ENCODE peak calls at places on chromosomes 4 and X, in ten cellular contexts. H, M, Y, V, Z, T, J, F, D and P are unnamed samples.

GRCh38 chr4:20428410-20429160 is 176.9 kb downstream of the SLIT2 start:
- DNase-seq in H (no peak), M (peak), Y (no peak), V (no peak), Z (no peak), T (no peak), J (no peak), F (peak), D (no peak), P (no peak)

GRCh38 chrX:69156638-69157037 is 8.6 kb downstream of the PJA1 start:
- DNase-seq in H (peak), M (no peak), Y (no peak), V (no peak), Z (no peak), T (no peak), J (peak), F (no peak), D (no peak), P (no peak)

GRCh38 chr4:87803421-87803820 is 4.1 kb downstream of the IBSP start:
- DNase-seq in H (no peak), M (no peak), Y (no peak), V (no peak), Z (no peak), T (no peak), J (no peak), F (no peak), D (no peak), P (no peak)

GRCh38 chr4:89306486-89307184 is 965 bp downstream of the GPRIN3 start:
- DNase-seq in H (no peak), M (peak), Y (no peak), V (no peak), Z (no peak), T (no peak), J (no peak), F (no peak), D (no peak), P (no peak)

GRCh38 chr4:1030559-1030958 is 19.1 kb downstream of the FGFRL1 start:
- DNase-seq in H (no peak), M (no peak), Y (no peak), V (no peak), Z (no peak), T (no peak), J (no peak), F (no peak), D (no peak), P (no peak)

GRCh38 chrX:11759461-11760311 is 1.6 kb downstream of the MSL3 start:
- DNase-seq in H (peak), M (peak), Y (peak), V (peak), Z (peak), T (peak), J (peak), F (peak), D (peak), P (peak)

GRCh38 chr4:80309301-80310004 is 26.1 kb upstream of the CFAP299 start:
- DNase-seq in H (no peak), M (no peak), Y (no peak), V (no peak), Z (no peak), T (no peak), J (no peak), F (peak), D (no peak), P (peak)

GRCh38 chr4:37243722-37244582 is 591 bp upstream of the NWD2 start:
- DNase-seq in H (peak), M (no peak), Y (no peak), V (no peak), Z (no peak), T (no peak), J (no peak), F (no peak), D (no peak), P (no peak)

GRCh38 chr4:76729460-76729859 is 168.5 kb downstream of the SOWAHB start:
- DNase-seq in H (no peak), M (no peak), Y (no peak), V (no peak), Z (no peak), T (no peak), J (no peak), F (no peak), D (no peak), P (no peak)

GRCh38 chrX:130523460-130524394 is 121.9 kb downstream of the RBMX2 start:
- DNase-seq in H (peak), M (peak), Y (peak), V (peak), Z (peak), T (peak), J (peak), F (peak), D (no peak), P (no peak)

GRCh38 chr4:21211836-21212235 is 511.6 kb downstream of the PACRGL start:
- DNase-seq in H (no peak), M (no peak), Y (no peak), V (no peak), Z (no peak), T (no peak), J (no peak), F (no peak), D (no peak), P (no peak)

DNA sequence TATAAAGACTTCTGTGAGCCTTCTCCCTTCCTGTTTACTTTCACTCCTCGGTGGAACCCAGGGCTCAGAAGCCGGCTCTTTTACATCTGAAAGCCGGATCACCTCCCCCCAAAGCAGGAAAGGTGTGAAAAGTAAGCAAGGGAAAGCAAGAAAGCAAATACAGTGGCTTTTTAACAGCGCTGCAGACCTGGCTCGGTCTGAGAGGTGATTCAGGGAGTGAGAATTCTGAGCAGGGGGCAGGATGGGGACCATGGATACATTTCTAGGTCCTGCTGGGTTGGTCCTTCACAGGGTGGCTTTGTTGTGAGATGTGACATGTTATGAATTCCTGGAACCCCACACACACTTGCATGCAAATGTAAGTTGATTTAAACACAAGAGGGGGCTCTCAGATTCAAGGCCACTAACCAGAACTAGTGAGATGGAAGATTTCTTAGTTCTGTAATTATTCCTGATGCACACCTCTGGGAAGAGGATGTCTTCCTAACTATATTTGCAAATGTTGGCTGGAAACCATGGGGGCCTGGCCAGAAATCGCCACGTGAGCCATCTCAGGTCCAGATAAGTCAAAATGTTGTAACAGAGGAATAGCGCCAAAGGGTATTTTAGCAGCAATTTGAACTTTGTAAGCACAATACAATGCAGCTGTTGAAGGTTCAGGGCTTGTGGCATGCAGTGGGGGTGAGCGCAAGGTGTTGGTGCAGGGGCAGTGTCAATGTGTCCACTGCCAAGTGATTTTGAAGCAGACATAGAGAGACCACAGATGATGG is 670.1 kb upstream of the LCORL start:
- DNase-seq in H (peak), M (no peak), Y (no peak), V (no peak), Z (no peak), T (no peak), J (no peak), F (no peak), D (no peak), P (no peak)
- TF ChIP-seq CTCF in H (no peak), M (no peak), Y (no peak), V (no peak), Z (no peak), T (no peak), J (no peak), F (no peak), D (no peak), P (peak)

DNA sequence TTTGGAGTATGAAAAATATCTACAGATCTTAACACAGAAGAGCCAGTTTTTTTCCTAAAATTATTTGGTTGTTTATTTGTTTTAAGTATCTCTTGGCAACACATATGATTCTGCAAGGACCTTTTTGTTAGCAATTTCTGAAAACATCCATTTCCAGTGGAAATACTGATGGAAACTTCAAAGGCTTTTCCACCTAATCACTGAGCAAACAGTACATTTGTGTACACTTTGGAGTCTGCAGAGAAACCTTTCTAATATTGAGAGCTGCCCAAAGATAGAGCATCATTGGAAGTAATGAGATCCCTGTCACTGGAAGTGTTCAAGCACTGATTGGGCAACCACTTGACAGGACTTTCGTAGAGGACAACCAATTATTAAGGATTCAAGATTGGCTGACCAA is 69.7 kb upstream of the TFDP3 start:
- DNase-seq in H (no peak), M (no peak), Y (no peak), V (no peak), Z (no peak), T (no peak), J (no peak), F (no peak), D (no peak), P (no peak)
- TF ChIP-seq CTCF in H (no peak), M (no peak), Y (no peak), V (no peak), Z (no peak), T (no peak), J (no peak), F (no peak), D (no peak), P (no peak)

DNA sequence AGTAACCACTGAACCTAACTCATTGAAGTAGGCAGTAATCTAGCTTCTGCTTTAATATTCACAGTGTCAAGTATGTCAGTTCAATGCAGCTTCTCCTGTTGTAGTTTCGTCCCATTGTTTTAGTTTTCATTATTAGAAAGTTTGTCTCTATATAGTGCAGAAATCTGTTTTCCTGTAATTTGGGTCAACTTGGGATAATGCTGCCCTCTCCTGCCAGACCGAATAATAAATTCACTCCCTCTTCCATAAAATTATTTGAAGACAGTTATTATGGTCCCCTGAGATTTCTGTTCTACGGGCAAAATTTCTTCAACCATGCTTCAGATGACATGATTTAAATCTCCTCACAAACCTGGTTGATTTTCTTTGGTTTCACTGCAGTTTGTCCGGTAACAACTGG is 4.6 kb upstream of the LUZP4 start:
- DNase-seq in H (no peak), M (no peak), Y (no peak), V (no peak), Z (no peak), T (no peak), J (no peak), F (peak), D (no peak), P (no peak)
- TF ChIP-seq CTCF in H (no peak), M (no peak), Y (no peak), V (no peak), Z (no peak), T (no peak), J (no peak), F (no peak), D (no peak), P (peak)

DNA sequence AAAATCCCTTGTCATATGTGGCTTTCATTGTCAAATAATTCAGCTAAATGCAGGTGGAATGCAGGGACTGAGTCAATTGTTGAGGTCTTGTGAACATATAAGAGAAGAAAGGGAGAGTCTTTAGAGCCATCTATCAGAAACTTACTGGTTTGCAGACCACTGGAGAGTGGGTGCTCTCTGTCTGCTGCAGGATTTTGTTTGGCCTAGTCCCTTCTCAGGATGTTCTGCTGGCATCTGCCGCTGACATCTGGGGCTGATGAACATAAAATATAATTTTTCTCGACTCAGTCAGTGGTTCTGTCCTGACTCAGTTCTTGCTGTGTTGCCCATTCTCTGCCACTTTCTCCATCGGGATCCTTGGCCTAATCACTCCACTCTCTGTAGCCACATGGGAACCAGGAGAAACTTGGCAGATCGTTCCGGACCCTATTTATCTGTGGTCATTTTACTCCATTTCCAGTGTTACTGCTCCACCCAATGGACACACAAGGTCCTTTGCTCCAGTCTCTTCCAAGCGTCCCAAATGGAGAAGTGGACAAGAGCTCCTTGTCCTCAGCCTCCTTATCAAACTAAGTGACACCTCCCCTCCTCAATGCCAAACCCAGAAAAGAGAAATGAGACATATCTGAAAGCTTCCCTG is 436.2 kb downstream of the FAT4 start:
- DNase-seq in H (peak), M (peak), Y (no peak), V (no peak), Z (peak), T (no peak), J (no peak), F (peak), D (no peak), P (peak)
- TF ChIP-seq CTCF in H (peak), M (peak), Y (no peak), V (peak), Z (peak), T (no peak), J (peak), F (peak), D (no peak), P (peak)

GRCh38 chrX:52995974-52996304 is 37.6 kb upstream of the FAM156A start:
- DNase-seq in H (no peak), M (no peak), Y (no peak), V (no peak), Z (no peak), T (no peak), J (no peak), F (no peak), D (no peak), P (no peak)
- TF ChIP-seq CTCF in H (no peak), M (no peak), Y (no peak), V (no peak), Z (no peak), T (no peak), J (no peak), F (no peak), D (no peak), P (peak)

DNA sequence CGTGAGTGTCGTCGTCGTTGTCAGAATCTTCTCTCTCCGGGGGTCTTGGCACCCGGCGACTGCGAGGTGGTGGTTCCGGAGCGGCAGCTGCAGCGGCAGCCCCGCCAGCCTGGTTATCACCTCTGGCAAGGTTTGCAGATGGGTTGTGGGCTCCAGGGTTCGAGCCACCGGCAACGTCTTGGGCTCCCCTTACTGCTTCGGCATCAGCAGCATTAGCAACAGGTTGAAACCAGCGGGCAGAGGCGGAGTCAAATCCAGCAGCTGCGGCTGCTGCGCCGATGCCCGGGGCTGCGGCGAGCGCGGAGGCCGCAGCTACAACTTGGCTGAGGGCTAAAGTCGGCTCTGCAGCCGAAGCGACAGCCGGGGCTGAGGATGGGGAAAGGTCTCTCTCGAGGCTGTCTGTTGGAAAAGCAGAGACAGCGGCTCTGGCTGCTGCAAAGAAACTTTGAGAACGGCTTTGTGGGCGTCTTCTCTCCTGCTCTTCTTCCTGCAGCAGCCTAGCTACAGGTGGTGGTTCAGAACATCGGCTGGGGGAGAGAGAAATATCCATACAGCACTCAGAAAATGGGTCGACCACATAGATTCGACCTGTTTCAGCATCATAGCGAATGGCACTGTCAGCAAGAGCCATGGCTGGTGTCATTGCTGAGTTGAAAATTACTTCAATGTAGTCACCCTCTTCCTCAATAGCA is 3.6 kb downstream of the IRS4 start:
- DNase-seq in H (peak), M (no peak), Y (no peak), V (peak), Z (no peak), T (no peak), J (no peak), F (no peak), D (no peak), P (no peak)
- TF ChIP-seq CTCF in H (no peak), M (no peak), Y (no peak), V (no peak), Z (no peak), T (no peak), J (no peak), F (no peak), D (no peak), P (no peak)